ENCODE peak calls at places on chromosomes 1 and 21, in five cellular contexts. X, N, U, Z and O are unnamed samples.

GRCh38 chr1:226736001-226736907 is 2.8 kb downstream of the ITPKB start:
- DNase-seq in X (no peak), N (peak), U (no peak), Z (no peak), O (peak)

GRCh38 chr1:58975888-58976287 is 192.0 kb upstream of the JUN start:
- DNase-seq in X (no peak), N (no peak), U (no peak), Z (no peak), O (no peak)

GRCh38 chr1:46622341-46622740 is 5.7 kb upstream of the MOB3C start:
- DNase-seq in X (no peak), N (peak), U (peak), Z (no peak), O (peak)

GRCh38 chr1:230303069-230303468 is 123.1 kb downstream of the PGBD5 start:
- DNase-seq in X (no peak), N (no peak), U (no peak), Z (no peak), O (no peak)

GRCh38 chr1:1399870-1400575 is 888 bp upstream of the CCNL2 start:
- DNase-seq in X (no peak), N (no peak), U (no peak), Z (no peak), O (peak)

GRCh38 chr1:228929476-228930027 is 194.3 kb downstream of the RHOU start:
- DNase-seq in X (no peak), N (no peak), U (no peak), Z (no peak), O (no peak)

GRCh38 chr1:154951901-154952657 is 3.8 kb downstream of the PBXIP1 start:
- DNase-seq in X (no peak), N (peak), U (no peak), Z (peak), O (no peak)

GRCh38 chr1:221611930-221612777 is 129.7 kb downstream of the DUSP10 start:
- DNase-seq in X (peak), N (peak), U (no peak), Z (no peak), O (no peak)

GRCh38 chr1:91797164-91797563 is 88.8 kb downstream of the TGFBR3 start:
- DNase-seq in X (no peak), N (no peak), U (no peak), Z (no peak), O (no peak)

GRCh38 chr1:11384170-11384554 is 94.8 kb upstream of the DISP3 start:
- DNase-seq in X (no peak), N (no peak), U (no peak), Z (no peak), O (no peak)

GRCh38 chr21:26124421-26124833 is 46.1 kb downstream of the APP start:
- DNase-seq in X (no peak), N (no peak), U (no peak), Z (no peak), O (no peak)

GRCh38 chr1:39969048-39969447 is 14.1 kb downstream of the MFSD2A start:
- DNase-seq in X (no peak), N (no peak), U (no peak), Z (no peak), O (no peak)

GRCh38 chr1:54542962-54543539 is 5.0 kb upstream of the ACOT11 start:
- DNase-seq in X (no peak), N (no peak), U (no peak), Z (no peak), O (peak)

GRCh38 chr1:29397256-29397590 is 160.9 kb downstream of the PTPRU start:
- DNase-seq in X (no peak), N (no peak), U (no peak), Z (no peak), O (no peak)

GRCh38 chr1:206075786-206076725 is 23.1 kb downstream of the RHEX start:
- DNase-seq in X (no peak), N (no peak), U (no peak), Z (no peak), O (peak)

GRCh38 chr1:39907532-39908453 is 6.1 kb upstream of the MYCL start:
- DNase-seq in X (no peak), N (no peak), U (no peak), Z (no peak), O (no peak)

GRCh38 chr1:77888071-77888428 is 374 bp upstream of the NEXN start:
- DNase-seq in X (no peak), N (no peak), U (no peak), Z (no peak), O (no peak)

GRCh38 chr1:151134396-151134795 is 12.0 kb downstream of the SEMA6C start:
- DNase-seq in X (no peak), N (no peak), U (no peak), Z (no peak), O (no peak)

GRCh38 chr1:185559151-185559550 is 175.0 kb upstream of the HMCN1 start:
- DNase-seq in X (no peak), N (no peak), U (no peak), Z (no peak), O (no peak)

GRCh38 chr1:17639703-17640340 is 100.3 kb downstream of the ARHGEF10L start:
- DNase-seq in X (no peak), N (no peak), U (no peak), Z (no peak), O (no peak)

GRCh38 chr1:169238506-169238905 is 129.1 kb downstream of the NME7 start:
- DNase-seq in X (no peak), N (no peak), U (no peak), Z (no peak), O (no peak)

GRCh38 chr1:7470904-7471638 is 300.0 kb upstream of the VAMP3 start:
- DNase-seq in X (peak), N (peak), U (peak), Z (no peak), O (no peak)

GRCh38 chr21:33731447-33731846 is 89.1 kb downstream of the ITSN1 start:
- DNase-seq in X (no peak), N (no peak), U (no peak), Z (no peak), O (no peak)

GRCh38 chr1:8740034-8740449 is 77.4 kb downstream of the RERE start:
- DNase-seq in X (no peak), N (no peak), U (no peak), Z (no peak), O (no peak)

GRCh38 chr1:20366766-20367602 is 76.3 kb downstream of the VWA5B1 start:
- DNase-seq in X (no peak), N (peak), U (no peak), Z (peak), O (peak)

GRCh38 chr1:75795703-75796193 is 934 bp upstream of the MSH4 start:
- DNase-seq in X (no peak), N (no peak), U (no peak), Z (no peak), O (no peak)

GRCh38 chr1:203271018-203271743 is 34.1 kb upstream of the BTG2 start:
- DNase-seq in X (peak), N (peak), U (peak), Z (peak), O (peak)

GRCh38 chr1:30991852-30992606 is 73.5 kb downstream of the PUM1 start:
- DNase-seq in X (no peak), N (no peak), U (no peak), Z (no peak), O (no peak)

GRCh38 chr1:235013512-235013911 is 115.1 kb downstream of the TOMM20 start:
- DNase-seq in X (no peak), N (no peak), U (no peak), Z (no peak), O (no peak)
- TF ChIP-seq POLR2AphosphoS5 in X (no peak), N (no peak), U (no peak), Z (no peak), O (no peak)

DNA sequence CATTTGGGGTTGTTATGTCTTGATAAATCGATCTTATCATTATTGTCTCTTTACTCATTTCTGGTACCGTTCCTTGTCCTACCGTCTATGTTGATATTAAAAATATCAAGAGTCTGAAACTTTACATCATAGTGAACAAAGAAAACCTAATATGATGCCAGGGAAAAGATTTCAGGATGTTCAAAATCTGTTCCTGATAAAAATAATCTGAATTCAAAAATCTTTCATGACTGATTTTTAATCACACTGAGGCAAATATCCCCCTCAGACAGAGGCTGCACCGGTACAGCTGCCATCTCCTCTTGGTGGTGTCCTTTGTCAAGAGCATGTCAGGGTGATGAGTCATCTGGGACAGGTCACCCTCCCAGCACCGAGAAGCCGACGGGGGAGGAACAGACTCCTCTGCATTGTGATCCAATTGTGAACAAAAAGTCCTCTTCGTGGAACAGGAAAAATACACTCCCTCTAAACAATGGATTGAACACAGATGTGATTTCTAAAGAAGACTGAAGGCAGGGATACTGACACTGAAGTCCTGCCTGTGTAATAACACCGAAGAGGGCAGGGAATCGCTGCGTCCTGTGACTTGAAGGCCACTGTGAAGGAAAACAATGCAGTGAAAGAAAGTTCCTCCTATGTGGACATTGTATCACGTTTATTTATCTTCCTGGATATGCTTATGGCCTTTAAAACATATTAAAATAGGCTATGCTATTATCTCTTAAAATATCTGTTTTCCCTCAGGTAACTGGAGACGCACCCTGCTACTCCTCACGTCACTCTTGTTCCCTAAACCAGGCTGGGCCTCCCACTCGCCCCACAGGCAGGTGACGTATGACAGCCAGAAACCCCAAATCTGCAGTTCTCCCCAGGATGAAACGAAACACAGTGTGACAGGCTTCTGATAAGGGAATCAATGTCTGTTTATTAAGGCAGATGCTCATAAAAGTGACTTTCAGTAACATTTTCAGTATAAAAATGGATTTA is 4.3 kb upstream of the SPATC1L start:
- DNase-seq in X (peak), N (no peak), U (no peak), Z (no peak), O (peak)
- TF ChIP-seq POLR2AphosphoS5 in X (no peak), N (no peak), U (no peak), Z (no peak), O (no peak)

GRCh38 chr1:27336756-27337155 is 5.1 kb upstream of the SYTL1 start:
- DNase-seq in X (no peak), N (no peak), U (no peak), Z (no peak), O (no peak)
- TF ChIP-seq POLR2AphosphoS5 in X (no peak), N (no peak), U (no peak), Z (no peak), O (no peak)

GRCh38 chr1:108000620-108001105 is 35.7 kb upstream of the VAV3 start:
- DNase-seq in X (no peak), N (no peak), U (peak), Z (no peak), O (no peak)
- TF ChIP-seq POLR2AphosphoS5 in X (no peak), N (no peak), U (no peak), Z (no peak), O (no peak)

DNA sequence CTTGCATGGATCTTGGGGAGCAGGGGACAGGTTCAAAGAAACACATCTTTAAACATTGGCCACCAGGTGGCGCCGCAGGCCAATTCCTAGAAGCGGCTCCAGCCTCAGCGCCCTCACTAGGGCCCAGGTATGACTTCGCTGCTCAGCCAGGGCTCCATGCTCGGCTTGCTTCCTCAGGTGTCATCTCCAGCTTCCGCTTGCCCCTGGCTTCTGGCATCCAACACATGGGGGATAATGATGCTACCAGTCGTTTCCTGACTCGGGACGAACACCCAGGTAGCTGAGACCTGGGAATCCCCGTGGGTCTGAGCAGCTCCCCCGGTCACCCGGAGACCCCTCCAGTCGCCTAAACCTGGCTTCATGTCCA is 8.5 kb upstream of the MEX3A start:
- DNase-seq in X (peak), N (peak), U (peak), Z (peak), O (peak)
- TF ChIP-seq POLR2AphosphoS5 in X (no peak), N (no peak), U (no peak), Z (peak), O (no peak)

GRCh38 chr1:183139281-183139942 is 46.7 kb upstream of the LAMC2 start:
- DNase-seq in X (no peak), N (no peak), U (no peak), Z (no peak), O (no peak)
- TF ChIP-seq POLR2AphosphoS5 in X (no peak), N (no peak), U (no peak), Z (no peak), O (no peak)

GRCh38 chr1:63435136-63435535 is 67.7 kb downstream of the ALG6 start:
- DNase-seq in X (no peak), N (no peak), U (no peak), Z (no peak), O (no peak)
- TF ChIP-seq POLR2AphosphoS5 in X (no peak), N (no peak), U (no peak), Z (no peak), O (no peak)

GRCh38 chr21:45292399-45293213 is 4.9 kb upstream of the POFUT2 start:
- DNase-seq in X (peak), N (peak), U (peak), Z (peak), O (peak)
- TF ChIP-seq POLR2AphosphoS5 in X (peak), N (peak), U (peak), Z (peak), O (no peak)

GRCh38 chr21:29130234-29130993 is at the start of gene MAP3K7CL:
- DNase-seq in X (no peak), N (peak), U (no peak), Z (no peak), O (no peak)
- TF ChIP-seq POLR2AphosphoS5 in X (no peak), N (no peak), U (no peak), Z (no peak), O (no peak)